ENCODE peak calls at places on chromosome 16, in five cellular contexts. One of them, this sample, is unnamed.

GRCh38 chr16:86527366-86527765 is 17.0 kb downstream of the FOXF1 start:
- DNase-seq in T follicular helper cell: no peak
- DNase-seq in HAP-1: no peak
- DNase-seq in stimulated activated CD4-positive, alpha-beta T cell treated with anti-CD3 and anti-CD28 coated beads, Interleukin-4, amount 100 ng/mL, for 48 hours: no peak
- DNase-seq in PC-9: no peak
- DNase-seq in this sample: no peak

GRCh38 chr16:1309888-1310831 is 724 bp downstream of the UBE2I start:
- DNase-seq in T follicular helper cell: peak; percentile 42
- DNase-seq in HAP-1: no peak
- DNase-seq in stimulated activated CD4-positive, alpha-beta T cell treated with anti-CD3 and anti-CD28 coated beads, Interleukin-4, amount 100 ng/mL, for 48 hours: peak; percentile 38
- DNase-seq in PC-9: peak; percentile 42
- DNase-seq in this sample: peak; percentile 53

GRCh38 chr16:65523258-65523950 is 401.5 kb upstream of the CDH11 start:
- DNase-seq in T follicular helper cell: no peak
- DNase-seq in HAP-1: no peak
- DNase-seq in stimulated activated CD4-positive, alpha-beta T cell treated with anti-CD3 and anti-CD28 coated beads, Interleukin-4, amount 100 ng/mL, for 48 hours: no peak
- DNase-seq in PC-9: no peak
- DNase-seq in this sample: no peak

GRCh38 chr16:57128787-57129389 is 36.5 kb downstream of the CPNE2 start:
- DNase-seq in T follicular helper cell: peak; percentile 17
- DNase-seq in HAP-1: no peak
- DNase-seq in stimulated activated CD4-positive, alpha-beta T cell treated with anti-CD3 and anti-CD28 coated beads, Interleukin-4, amount 100 ng/mL, for 48 hours: no peak
- DNase-seq in PC-9: no peak
- DNase-seq in this sample: peak; percentile 10

GRCh38 chr16:26742040-26742439 is 324.7 kb upstream of the C16orf82 start:
- DNase-seq in T follicular helper cell: no peak
- DNase-seq in HAP-1: no peak
- DNase-seq in stimulated activated CD4-positive, alpha-beta T cell treated with anti-CD3 and anti-CD28 coated beads, Interleukin-4, amount 100 ng/mL, for 48 hours: no peak
- DNase-seq in PC-9: no peak
- DNase-seq in this sample: no peak

GRCh38 chr16:68475071-68475470 is 26.8 kb upstream of the SMPD3 start:
- DNase-seq in T follicular helper cell: no peak
- DNase-seq in HAP-1: no peak
- DNase-seq in stimulated activated CD4-positive, alpha-beta T cell treated with anti-CD3 and anti-CD28 coated beads, Interleukin-4, amount 100 ng/mL, for 48 hours: no peak
- DNase-seq in PC-9: peak; percentile 87
- DNase-seq in this sample: no peak

GRCh38 chr16:85029413-85029794 is 1.8 kb downstream of the KIAA0513 start:
- DNase-seq in T follicular helper cell: peak; percentile 48
- DNase-seq in HAP-1: peak; percentile 54
- DNase-seq in stimulated activated CD4-positive, alpha-beta T cell treated with anti-CD3 and anti-CD28 coated beads, Interleukin-4, amount 100 ng/mL, for 48 hours: peak; percentile 35
- DNase-seq in PC-9: no peak
- DNase-seq in this sample: peak; percentile 64

GRCh38 chr16:57422026-57422944 is 17.7 kb downstream of the CCL17 start:
- DNase-seq in T follicular helper cell: no peak
- DNase-seq in HAP-1: peak; percentile 59
- DNase-seq in stimulated activated CD4-positive, alpha-beta T cell treated with anti-CD3 and anti-CD28 coated beads, Interleukin-4, amount 100 ng/mL, for 48 hours: no peak
- DNase-seq in PC-9: peak; percentile 64
- DNase-seq in this sample: no peak

GRCh38 chr16:75947626-75948239 is 221.4 kb upstream of the CPHXL start:
- DNase-seq in T follicular helper cell: no peak
- DNase-seq in HAP-1: no peak
- DNase-seq in stimulated activated CD4-positive, alpha-beta T cell treated with anti-CD3 and anti-CD28 coated beads, Interleukin-4, amount 100 ng/mL, for 48 hours: no peak
- DNase-seq in PC-9: no peak
- DNase-seq in this sample: no peak

GRCh38 chr16:30924086-30924714 is 828 bp downstream of the FBXL19 start:
- DNase-seq in T follicular helper cell: no peak
- DNase-seq in HAP-1: no peak
- DNase-seq in stimulated activated CD4-positive, alpha-beta T cell treated with anti-CD3 and anti-CD28 coated beads, Interleukin-4, amount 100 ng/mL, for 48 hours: no peak
- DNase-seq in PC-9: no peak
- DNase-seq in this sample: no peak

GRCh38 chr16:49356728-49357488 is 16.7 kb upstream of the C16orf78 start:
- DNase-seq in T follicular helper cell: no peak
- DNase-seq in HAP-1: no peak
- DNase-seq in stimulated activated CD4-positive, alpha-beta T cell treated with anti-CD3 and anti-CD28 coated beads, Interleukin-4, amount 100 ng/mL, for 48 hours: no peak
- DNase-seq in PC-9: no peak
- DNase-seq in this sample: no peak

GRCh38 chr16:29030086-29030840 is 45.4 kb downstream of the LAT start:
- DNase-seq in T follicular helper cell: no peak
- DNase-seq in HAP-1: no peak
- DNase-seq in stimulated activated CD4-positive, alpha-beta T cell treated with anti-CD3 and anti-CD28 coated beads, Interleukin-4, amount 100 ng/mL, for 48 hours: no peak
- DNase-seq in PC-9: no peak
- DNase-seq in this sample: no peak

GRCh38 chr16:2691491-2692248 is 9.3 kb downstream of the KCTD5 start:
- DNase-seq in T follicular helper cell: no peak
- DNase-seq in HAP-1: no peak
- DNase-seq in stimulated activated CD4-positive, alpha-beta T cell treated with anti-CD3 and anti-CD28 coated beads, Interleukin-4, amount 100 ng/mL, for 48 hours: no peak
- DNase-seq in PC-9: no peak
- DNase-seq in this sample: no peak

GRCh38 chr16:47069841-47070584 is 73.7 kb downstream of the NETO2 start:
- DNase-seq in T follicular helper cell: no peak
- DNase-seq in HAP-1: no peak
- DNase-seq in stimulated activated CD4-positive, alpha-beta T cell treated with anti-CD3 and anti-CD28 coated beads, Interleukin-4, amount 100 ng/mL, for 48 hours: no peak
- DNase-seq in PC-9: no peak
- DNase-seq in this sample: no peak

GRCh38 chr16:86375370-86375769 is 135.0 kb upstream of the FOXF1 start:
- DNase-seq in T follicular helper cell: no peak
- DNase-seq in HAP-1: no peak
- DNase-seq in stimulated activated CD4-positive, alpha-beta T cell treated with anti-CD3 and anti-CD28 coated beads, Interleukin-4, amount 100 ng/mL, for 48 hours: no peak
- DNase-seq in PC-9: no peak
- DNase-seq in this sample: no peak

GRCh38 chr16:57299009-57299718 is 14.7 kb upstream of the PLLP start:
- DNase-seq in T follicular helper cell: peak; percentile 16
- DNase-seq in HAP-1: peak; percentile 87
- DNase-seq in stimulated activated CD4-positive, alpha-beta T cell treated with anti-CD3 and anti-CD28 coated beads, Interleukin-4, amount 100 ng/mL, for 48 hours: no peak
- DNase-seq in PC-9: no peak
- DNase-seq in this sample: no peak

GRCh38 chr16:88883117-88883895 is 16.8 kb upstream of the PABPN1L start:
- DNase-seq in T follicular helper cell: no peak
- DNase-seq in HAP-1: no peak
- DNase-seq in stimulated activated CD4-positive, alpha-beta T cell treated with anti-CD3 and anti-CD28 coated beads, Interleukin-4, amount 100 ng/mL, for 48 hours: no peak
- DNase-seq in PC-9: no peak
- DNase-seq in this sample: no peak

GRCh38 chr16:57946181-57946801 is 24.6 kb downstream of the CNGB1 start:
- DNase-seq in T follicular helper cell: no peak
- DNase-seq in HAP-1: no peak
- DNase-seq in stimulated activated CD4-positive, alpha-beta T cell treated with anti-CD3 and anti-CD28 coated beads, Interleukin-4, amount 100 ng/mL, for 48 hours: no peak
- DNase-seq in PC-9: no peak
- DNase-seq in this sample: no peak

GRCh38 chr16:54268340-54268739 is 18.2 kb downstream of the IRX3 start:
- DNase-seq in T follicular helper cell: no peak
- DNase-seq in HAP-1: no peak
- DNase-seq in stimulated activated CD4-positive, alpha-beta T cell treated with anti-CD3 and anti-CD28 coated beads, Interleukin-4, amount 100 ng/mL, for 48 hours: no peak
- DNase-seq in PC-9: no peak
- DNase-seq in this sample: no peak

GRCh38 chr16:83615553-83615952 is 192.2 kb upstream of the HSBP1 start:
- DNase-seq in T follicular helper cell: no peak
- DNase-seq in HAP-1: no peak
- DNase-seq in stimulated activated CD4-positive, alpha-beta T cell treated with anti-CD3 and anti-CD28 coated beads, Interleukin-4, amount 100 ng/mL, for 48 hours: no peak
- DNase-seq in PC-9: no peak
- DNase-seq in this sample: no peak

GRCh38 chr16:88010343-88010970 is 59.2 kb downstream of the BANP start:
- DNase-seq in T follicular helper cell: no peak
- DNase-seq in HAP-1: no peak
- DNase-seq in stimulated activated CD4-positive, alpha-beta T cell treated with anti-CD3 and anti-CD28 coated beads, Interleukin-4, amount 100 ng/mL, for 48 hours: no peak
- DNase-seq in PC-9: no peak
- DNase-seq in this sample: no peak

GRCh38 chr16:23670137-23670776 is 8.4 kb upstream of the PLK1 start:
- DNase-seq in T follicular helper cell: no peak
- DNase-seq in HAP-1: no peak
- DNase-seq in stimulated activated CD4-positive, alpha-beta T cell treated with anti-CD3 and anti-CD28 coated beads, Interleukin-4, amount 100 ng/mL, for 48 hours: peak; percentile 34
- DNase-seq in PC-9: peak; percentile 37
- DNase-seq in this sample: no peak

GRCh38 chr16:27446721-27447120 is 44.7 kb downstream of the IL21R start:
- DNase-seq in T follicular helper cell: peak; percentile 75
- DNase-seq in HAP-1: no peak
- DNase-seq in stimulated activated CD4-positive, alpha-beta T cell treated with anti-CD3 and anti-CD28 coated beads, Interleukin-4, amount 100 ng/mL, for 48 hours: no peak
- DNase-seq in PC-9: no peak
- DNase-seq in this sample: peak; percentile 68

GRCh38 chr16:13939821-13940220 is 19.9 kb downstream of the ERCC4 start:
- DNase-seq in T follicular helper cell: no peak
- DNase-seq in HAP-1: no peak
- DNase-seq in stimulated activated CD4-positive, alpha-beta T cell treated with anti-CD3 and anti-CD28 coated beads, Interleukin-4, amount 100 ng/mL, for 48 hours: no peak
- DNase-seq in PC-9: no peak
- DNase-seq in this sample: no peak

GRCh38 chr16:49854227-49855203 is 1.4 kb downstream of the ZNF423 start:
- DNase-seq in T follicular helper cell: no peak
- DNase-seq in HAP-1: no peak
- DNase-seq in stimulated activated CD4-positive, alpha-beta T cell treated with anti-CD3 and anti-CD28 coated beads, Interleukin-4, amount 100 ng/mL, for 48 hours: no peak
- DNase-seq in PC-9: no peak
- DNase-seq in this sample: no peak

GRCh38 chr16:2663553-2664521 is 18.5 kb upstream of the KCTD5 start:
- DNase-seq in T follicular helper cell: no peak
- DNase-seq in HAP-1: no peak
- DNase-seq in stimulated activated CD4-positive, alpha-beta T cell treated with anti-CD3 and anti-CD28 coated beads, Interleukin-4, amount 100 ng/mL, for 48 hours: no peak
- DNase-seq in PC-9: no peak
- DNase-seq in this sample: no peak

GRCh38 chr16:4461250-4462085 is 13.0 kb downstream of the NMRAL1 start:
- DNase-seq in T follicular helper cell: no peak
- DNase-seq in HAP-1: no peak
- DNase-seq in stimulated activated CD4-positive, alpha-beta T cell treated with anti-CD3 and anti-CD28 coated beads, Interleukin-4, amount 100 ng/mL, for 48 hours: no peak
- DNase-seq in PC-9: no peak
- DNase-seq in this sample: no peak

GRCh38 chr16:15055141-15056053 is 477 bp downstream of the NTAN1 start:
- DNase-seq in T follicular helper cell: no peak
- DNase-seq in HAP-1: peak; percentile 22
- DNase-seq in stimulated activated CD4-positive, alpha-beta T cell treated with anti-CD3 and anti-CD28 coated beads, Interleukin-4, amount 100 ng/mL, for 48 hours: peak; percentile 43
- DNase-seq in PC-9: no peak
- DNase-seq in this sample: no peak

GRCh38 chr16:72111653-72112451 is 18.2 kb downstream of the DHX38 start:
- DNase-seq in T follicular helper cell: no peak
- DNase-seq in HAP-1: no peak
- DNase-seq in stimulated activated CD4-positive, alpha-beta T cell treated with anti-CD3 and anti-CD28 coated beads, Interleukin-4, amount 100 ng/mL, for 48 hours: no peak
- DNase-seq in PC-9: no peak
- DNase-seq in this sample: no peak

GRCh38 chr16:15460601-15461000 is 26.2 kb downstream of the BMERB1 start:
- DNase-seq in T follicular helper cell: no peak
- DNase-seq in HAP-1: no peak
- DNase-seq in stimulated activated CD4-positive, alpha-beta T cell treated with anti-CD3 and anti-CD28 coated beads, Interleukin-4, amount 100 ng/mL, for 48 hours: no peak
- DNase-seq in PC-9: no peak
- DNase-seq in this sample: no peak

GRCh38 chr16:23134274-23134673 is 15.0 kb downstream of the USP31 start:
- DNase-seq in T follicular helper cell: no peak
- DNase-seq in HAP-1: no peak
- DNase-seq in stimulated activated CD4-positive, alpha-beta T cell treated with anti-CD3 and anti-CD28 coated beads, Interleukin-4, amount 100 ng/mL, for 48 hours: no peak
- DNase-seq in PC-9: no peak
- DNase-seq in this sample: no peak

GRCh38 chr16:11620243-11621003 is 33.7 kb upstream of the LITAF start:
- DNase-seq in T follicular helper cell: no peak
- DNase-seq in HAP-1: no peak
- DNase-seq in stimulated activated CD4-positive, alpha-beta T cell treated with anti-CD3 and anti-CD28 coated beads, Interleukin-4, amount 100 ng/mL, for 48 hours: no peak
- DNase-seq in PC-9: no peak
- DNase-seq in this sample: no peak

GRCh38 chr16:78072275-78072674 is 27.2 kb upstream of the WWOX start:
- DNase-seq in T follicular helper cell: no peak
- DNase-seq in HAP-1: no peak
- DNase-seq in stimulated activated CD4-positive, alpha-beta T cell treated with anti-CD3 and anti-CD28 coated beads, Interleukin-4, amount 100 ng/mL, for 48 hours: no peak
- DNase-seq in PC-9: no peak
- DNase-seq in this sample: no peak

This sample was measured in effector memory CD4-positive, alpha-beta T cell.